ENCODE peak calls at places on chromosomes 3 and 15, in seven cellular contexts. W, I, U, F, X, Q and P are unnamed samples.

GRCh38 chr3:168212664-168213255 is 117.0 kb upstream of the GOLIM4 start:
- DNase-seq in X (no peak), W (no peak), U (no peak), I (no peak), F (no peak), Q (no peak), P (no peak)

GRCh38 chr3:154955907-154956533 is 124.1 kb upstream of the MME start:
- DNase-seq in I (no peak), X (no peak), W (no peak), Q (peak; percentile 62), U (no peak), F (no peak), P (no peak)

GRCh38 chr15:57418640-57419039 is 42.3 kb downstream of the CGNL1 start:
- DNase-seq in Q (no peak), U (no peak), F (no peak), I (no peak), X (no peak), W (no peak), P (no peak)

GRCh38 chr15:50883903-50884302 is 24.6 kb upstream of the AP4E1 start:
- DNase-seq in X (no peak), I (no peak), F (no peak), U (no peak), Q (peak; percentile 71), W (peak; percentile 37), P (peak; percentile 80)

GRCh38 chr3:8709801-8710524 is 23.6 kb upstream of the CAV3 start:
- DNase-seq in X (no peak), F (no peak), Q (no peak), W (no peak), I (no peak), U (no peak), P (no peak)

GRCh38 chr15:90960316-90961091 is 5.8 kb downstream of the RCCD1 start:
- DNase-seq in X (no peak), Q (no peak), U (no peak), I (no peak), F (no peak), W (no peak), P (no peak)

GRCh38 chr3:63807901-63808589 is 11.1 kb upstream of the C3orf49 start:
- DNase-seq in X (no peak), Q (peak; percentile 35), I (no peak), F (no peak), W (no peak), U (no peak), P (no peak)

GRCh38 chr3:178802993-178803693 is 266.9 kb downstream of the KCNMB2 start:
- DNase-seq in F (no peak), W (no peak), Q (no peak), I (no peak), X (no peak), U (no peak), P (peak; percentile 7)

GRCh38 chr15:78761020-78761419 is 50.2 kb downstream of the ADAMTS7 start:
- DNase-seq in U (peak; percentile 5), Q (no peak), W (no peak), X (no peak), I (no peak), F (peak; percentile 10), P (no peak)

GRCh38 chr15:40930430-40931299 is 1.5 kb downstream of the DLL4 start:
- DNase-seq in U (peak; percentile 88), F (no peak), I (peak; percentile 70), X (peak; percentile 59), Q (peak; percentile 97), W (no peak), P (peak; percentile 30)

GRCh38 chr3:134075568-134075825 is 45.8 kb upstream of the SLCO2A1 start:
- DNase-seq in F (no peak), U (no peak), X (no peak), W (no peak), Q (no peak), I (no peak), P (no peak)

GRCh38 chr3:185824467-185825378 is at the start of gene IGF2BP2:
- DNase-seq in I (no peak), W (peak; percentile 68), Q (peak; percentile 84), X (peak; percentile 69), F (peak; percentile 63), U (peak; percentile 49), P (peak; percentile 56)

GRCh38 chr15:31032959-31033358 is 41.5 kb upstream of the MTMR10 start:
- DNase-seq in Q (peak; percentile 88), I (no peak), X (no peak), F (no peak), W (peak; percentile 11), U (no peak), P (no peak)

GRCh38 chr3:124078978-124079911 is 87.3 kb upstream of the ROPN1 start:
- DNase-seq in F (no peak), I (peak; percentile 22), Q (peak; percentile 34), U (no peak), W (peak; percentile 14), X (no peak), P (peak; percentile 44)

GRCh38 chr3:122793568-122794416 is at the start of gene HSPBAP1:
- DNase-seq in I (peak; percentile 87), F (peak; percentile 92), W (peak; percentile 91), X (peak; percentile 93), U (peak; percentile 94), Q (peak; percentile 96), P (peak; percentile 96)

GRCh38 chr3:197227780-197228574 is 70.4 kb downstream of the DLG1 start:
- DNase-seq in I (no peak), W (no peak), U (no peak), F (no peak), Q (no peak), X (no peak), P (no peak)

GRCh38 chr3:161560006-161560637 is 63.5 kb downstream of the OTOL1 start:
- DNase-seq in I (peak; percentile 37), X (no peak), W (peak; percentile 52), F (peak; percentile 20), U (peak; percentile 10), Q (no peak), P (peak; percentile 29)

GRCh38 chr3:23623841-23624240 is 181.9 kb upstream of the UBE2E1 start:
- DNase-seq in X (no peak), U (no peak), F (no peak), W (no peak), Q (no peak), I (no peak), P (no peak)

GRCh38 chr3:184228376-184229137 is 828 bp upstream of the VWA5B2 start:
- DNase-seq in X (no peak), U (no peak), F (no peak), W (no peak), Q (no peak), I (no peak), P (no peak)

GRCh38 chr15:36797128-36797527 is 217.7 kb downstream of the CDIN1 start:
- DNase-seq in U (no peak), X (no peak), W (no peak), F (no peak), Q (no peak), I (no peak), P (no peak)

GRCh38 chr15:36790891-36791290 is 211.5 kb downstream of the CDIN1 start:
- DNase-seq in X (no peak), Q (peak; percentile 49), W (no peak), U (no peak), F (no peak), I (no peak), P (no peak)

GRCh38 chr15:36791849-36792618 is 212.6 kb downstream of the CDIN1 start:
- DNase-seq in F (no peak), Q (no peak), X (no peak), I (no peak), W (peak; percentile 35), U (peak; percentile 46), P (no peak)

GRCh38 chr15:36796161-36796560 is 216.7 kb downstream of the CDIN1 start:
- DNase-seq in I (no peak), U (no peak), X (no peak), F (no peak), Q (no peak), W (no peak), P (no peak)

GRCh38 chr15:36793205-36793604 is 213.8 kb downstream of the CDIN1 start:
- DNase-seq in Q (no peak), U (no peak), F (no peak), W (no peak), I (no peak), X (no peak), P (no peak)
- H3K27me3 ChIP-seq in Q (no peaks in the 10 kb centered on the region), U (no peaks in the 10 kb centered on the region), F (no peaks in the 10 kb centered on the region), W (no peaks in the 10 kb centered on the region), I (no peaks in the 10 kb centered on the region), X (no peaks in the 10 kb centered on the region), P (no peaks in the 10 kb centered on the region)

GRCh38 chr3:102464261-102464660 is 29.4 kb downstream of the ZPLD1 start:
- DNase-seq in Q (no peak), X (no peak), F (no peak), I (no peak), W (no peak), U (no peak), P (no peak)

GRCh38 chr3:102457644-102458043 is 22.8 kb downstream of the ZPLD1 start:
- DNase-seq in W (no peak), U (no peak), Q (no peak), I (no peak), F (no peak), X (no peak), P (no peak)

GRCh38 chr3:102466001-102466400 is 31.2 kb downstream of the ZPLD1 start:
- DNase-seq in X (no peak), I (peak; percentile 6), Q (no peak), F (no peak), W (no peak), U (no peak), P (no peak)

DNA sequence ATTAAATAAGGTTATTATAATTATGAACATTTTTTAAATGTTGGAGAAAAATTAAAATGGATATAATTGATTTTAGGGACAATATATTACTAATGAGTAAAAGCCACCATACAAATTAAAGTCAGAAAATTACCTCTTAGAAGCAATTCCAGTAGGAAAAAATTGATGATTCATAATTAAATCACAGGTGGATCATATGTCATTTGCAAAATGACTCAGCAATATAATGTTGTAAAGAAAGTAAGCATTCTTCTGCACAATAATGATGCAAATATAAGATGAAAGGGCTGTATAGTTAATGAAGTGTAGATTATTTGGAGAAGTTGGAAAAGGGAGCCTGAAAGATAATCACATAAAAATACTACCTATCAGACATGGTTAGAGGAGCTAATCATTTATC is 25.8 kb downstream of the ZPLD1 start:
- DNase-seq in W (no peak), F (no peak), X (no peak), U (no peak), I (no peak), Q (no peak), P (peak; percentile 85)
- H3K4me3 ChIP-seq in W (no peak overlapping the region), F (no peak overlapping the region), X (no peak overlapping the region), U (no peak overlapping the region), I (no peak overlapping the region), Q (no peak overlapping the region), P (no peak overlapping the region)

DNA sequence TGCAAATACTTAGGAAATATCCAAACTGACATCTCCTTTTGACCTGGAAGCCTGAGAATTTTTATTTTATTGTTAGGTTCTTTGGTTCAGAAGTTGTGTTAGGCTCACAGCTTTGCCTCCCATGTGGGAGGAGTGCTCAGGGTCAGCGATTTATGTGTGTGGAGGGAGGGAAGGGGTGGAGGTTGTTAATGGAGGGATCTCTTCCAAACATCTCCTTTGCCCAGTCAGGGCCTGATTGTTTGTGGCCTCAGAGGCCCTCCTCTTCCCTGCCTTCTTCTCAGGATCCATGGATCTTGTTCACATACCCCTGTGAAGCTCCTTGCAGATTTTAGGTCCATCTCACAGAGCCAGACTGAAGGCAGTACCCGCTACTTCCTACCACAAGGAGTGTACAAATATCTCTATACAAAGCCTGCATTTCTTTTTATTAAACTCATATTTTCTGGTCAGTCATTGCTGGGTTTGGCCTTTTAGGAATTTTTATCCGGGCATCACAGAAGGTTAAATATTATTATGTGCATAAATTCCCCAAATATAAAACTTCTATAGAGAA is 40.3 kb downstream of the BBX start:
- DNase-seq in F (no peak), U (no peak), X (no peak), Q (no peak), I (no peak), W (no peak), P (no peak)
- TF ChIP-seq CTCF in F (no peak), U (no peak), X (no peak), Q (no peak), I (no peak), W (no peak), P (no peak)

GRCh38 chr15:83100072-83100646 is 7.3 kb upstream of the TM6SF1 start:
- DNase-seq in F (no peak), Q (no peak), W (no peak), X (no peak), U (peak; percentile 11), I (no peak), P (no peak)
- H3K27me3 ChIP-seq in F (no peaks in the 10 kb centered on the region), Q (no peaks in the 10 kb centered on the region), W (no peaks in the 10 kb centered on the region), X (no peaks in the 10 kb centered on the region), U (no peaks in the 10 kb centered on the region), I (no peaks in the 10 kb centered on the region), P (no peaks in the 10 kb centered on the region)